ENCODE peak calls at places on chromosomes 6 and 20, in four cellular contexts. O is K562, H is A549, Z is HepG2. X is an unnamed sample.

GRCh38 chr6:169635345-169635744 is 66.5 kb downstream of the WDR27 start:
- DNase-seq in O (no peak), H (no peak), Z (no peak), X (no peak)

GRCh38 chr20:20741067-20742045 is 28.9 kb upstream of the RALGAPA2 start:
- DNase-seq in O (no peak), H (no peak), Z (no peak), X (no peak)

GRCh38 chr6:71245265-71246049 is 43.2 kb upstream of the OGFRL1 start:
- DNase-seq in O (no peak), H (no peak), Z (no peak), X (no peak)

GRCh38 chr6:157099912-157100593 is 223.3 kb downstream of the TMEM242 start:
- DNase-seq in O (peak), H (no peak), Z (no peak), X (no peak)

GRCh38 chr6:106997392-106998257 is 23.1 kb upstream of the CD24 start:
- DNase-seq in O (peak), H (peak), Z (peak), X (peak)

GRCh38 chr20:46975976-46976375 is 81.3 kb downstream of the EYA2 start:
- DNase-seq in O (no peak), H (no peak), Z (no peak), X (no peak)

GRCh38 chr20:46974669-46975434 is 80.2 kb downstream of the EYA2 start:
- DNase-seq in O (no peak), H (no peak), Z (no peak), X (no peak)

GRCh38 chr6:122845464-122845863 is 56.4 kb downstream of the SMPDL3A start:
- DNase-seq in O (no peak), H (no peak), Z (no peak), X (no peak)

GRCh38 chr6:149334682-149335160 is 17.2 kb downstream of the TAB2 start:
- DNase-seq in O (no peak), H (no peak), Z (no peak), X (no peak)

GRCh38 chr6:105889902-105890301 is 196.2 kb upstream of the PRDM1 start:
- DNase-seq in O (no peak), H (no peak), Z (no peak), X (no peak)

GRCh38 chr6:116287668-116288282 is 8.0 kb upstream of the TSPYL1 start:
- DNase-seq in O (peak), H (no peak), Z (peak), X (no peak)

GRCh38 chr20:63009044-63009961 is 2.5 kb upstream of the BHLHE23 start:
- DNase-seq in O (peak), H (peak), Z (peak), X (peak)

GRCh38 chr6:169424821-169425240 is 171.2 kb upstream of the THBS2 start:
- DNase-seq in O (no peak), H (no peak), Z (no peak), X (no peak)

GRCh38 chr20:59159091-59159821 is 4.4 kb upstream of the ZNF831 start:
- DNase-seq in O (peak), H (no peak), Z (no peak), X (peak)

GRCh38 chr6:2441881-2442475 is 196.6 kb upstream of the GMDS start:
- DNase-seq in O (no peak), H (no peak), Z (no peak), X (no peak)

GRCh38 chr6:74598473-74599393 is 607.1 kb downstream of the COL12A1 start:
- DNase-seq in O (no peak), H (peak), Z (no peak), X (no peak)

DNA sequence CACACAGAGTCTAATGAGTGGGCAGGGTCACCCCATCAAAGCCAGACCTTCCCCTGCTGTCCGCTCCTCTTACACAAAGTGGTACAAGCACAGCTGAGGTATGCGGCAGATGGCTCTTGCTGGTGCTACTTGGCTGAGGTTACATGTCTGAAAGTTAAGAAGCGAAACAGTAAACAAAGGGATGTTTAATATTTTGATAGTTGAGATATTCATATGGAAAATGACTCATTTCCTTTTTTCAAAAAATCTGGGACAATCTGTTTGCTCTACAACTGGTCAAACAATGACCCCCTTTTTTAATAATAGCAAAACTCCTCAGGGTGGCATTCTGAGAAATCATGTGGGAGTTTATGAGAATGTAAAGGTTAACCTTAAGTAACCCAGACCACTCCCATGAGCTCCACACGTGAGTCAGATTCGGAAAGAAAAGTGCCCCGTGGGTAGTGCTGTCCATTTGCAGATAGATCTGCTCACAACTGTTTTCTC is 245.3 kb downstream of the TBXT start:
- DNase-seq in O (no peak), H (peak), Z (no peak), X (no peak)
- TF ChIP-seq HMGXB4 in O (no peak), H (no peak), Z (no peak), X (no peak)

GRCh38 chr6:30902709-30903108 is 5.3 kb upstream of the GTF2H4 start:
- DNase-seq in O (no peak), H (no peak), Z (no peak), X (no peak)
- TF ChIP-seq HMGXB4 in O (no peak), H (no peak), Z (no peak), X (no peak)

DNA sequence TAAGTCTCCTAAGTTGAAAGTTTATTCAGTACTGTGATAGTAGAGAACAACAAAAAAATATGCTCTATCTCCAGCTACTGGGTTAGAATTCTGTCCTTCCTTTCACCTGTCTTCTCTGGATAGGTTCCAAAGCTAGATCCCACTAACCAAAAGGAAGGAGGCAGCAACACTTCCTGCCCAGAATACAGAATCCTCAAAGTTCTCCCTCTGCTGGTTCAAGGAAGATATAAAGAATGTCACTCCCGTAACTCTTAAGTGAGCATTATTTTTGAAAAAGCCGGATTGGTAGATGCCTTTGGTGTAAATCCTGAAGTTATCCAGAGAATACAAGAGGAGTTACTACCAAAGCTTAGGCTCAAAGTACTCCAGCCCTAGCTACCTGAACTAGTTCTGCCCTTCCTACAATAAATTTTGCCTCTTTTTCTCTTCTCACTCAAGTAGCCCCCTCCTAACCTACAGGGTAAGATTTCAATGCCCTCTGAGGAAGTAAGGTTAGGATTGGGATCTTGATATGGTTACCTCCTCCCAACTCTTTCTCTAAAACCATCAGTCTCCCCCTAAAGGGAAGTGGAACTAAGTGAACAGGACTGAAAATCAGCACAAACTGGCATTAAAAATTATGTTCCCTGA is 26.0 kb upstream of the CRIP3 start:
- DNase-seq in O (peak), H (peak), Z (peak), X (no peak)
- TF ChIP-seq HMGXB4 in O (no peak), H (no peak), Z (no peak), X (no peak)

GRCh38 chr6:151490996-151491395 is 2.8 kb upstream of the CCDC170 start:
- DNase-seq in O (no peak), H (no peak), Z (no peak), X (no peak)

GRCh38 chr6:151494235-151494950 is 576 bp downstream of the CCDC170 start:
- DNase-seq in O (no peak), H (peak), Z (peak), X (peak)

GRCh38 chr6:151495380-151495779 is 1.6 kb downstream of the CCDC170 start:
- DNase-seq in O (no peak), H (no peak), Z (no peak), X (no peak)

GRCh38 chr6:151497935-151498726 is 4.3 kb downstream of the CCDC170 start:
- DNase-seq in O (no peak), H (no peak), Z (peak), X (no peak)

DNA sequence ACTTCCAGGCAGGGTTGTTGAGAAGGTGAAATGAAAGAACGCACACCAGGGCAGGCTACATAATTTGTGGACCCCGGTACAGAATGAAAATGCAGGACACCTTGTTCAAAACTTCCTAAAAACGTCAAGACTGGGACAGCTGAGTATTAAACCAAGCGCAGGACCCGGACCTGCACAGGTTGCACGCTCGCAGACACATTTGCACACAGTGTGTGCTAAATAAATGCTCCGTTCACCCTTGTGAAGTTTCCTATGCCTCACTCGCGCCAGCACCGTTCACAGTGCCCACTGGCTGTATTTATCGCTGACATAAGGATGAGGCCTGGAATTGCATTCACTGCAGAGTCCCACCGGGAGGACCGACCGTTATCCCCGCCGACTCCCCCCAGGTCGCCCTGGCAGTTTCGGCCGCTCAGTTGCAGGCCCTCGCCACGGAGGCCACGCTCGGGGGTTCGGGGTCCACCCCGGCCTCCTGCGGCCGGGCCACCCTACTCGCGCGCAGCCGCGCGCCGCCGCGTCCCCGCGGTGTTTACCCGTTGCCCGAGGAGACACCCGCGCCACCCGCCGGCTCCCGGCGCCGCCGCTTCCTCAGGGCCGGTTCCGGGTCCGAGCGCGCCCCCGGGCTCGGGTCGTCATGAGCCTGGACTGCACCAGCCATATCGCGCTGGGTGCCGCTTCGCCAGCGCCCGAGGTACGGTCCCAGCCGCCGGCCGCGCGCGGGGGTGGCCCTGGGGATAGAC is at the start of gene CCDC170:
- DNase-seq in O (no peak), H (peak), Z (peak), X (peak)
- TF ChIP-seq HMGXB4 in O (no peak), H (no peak), Z (no peak), X (peak)

DNA sequence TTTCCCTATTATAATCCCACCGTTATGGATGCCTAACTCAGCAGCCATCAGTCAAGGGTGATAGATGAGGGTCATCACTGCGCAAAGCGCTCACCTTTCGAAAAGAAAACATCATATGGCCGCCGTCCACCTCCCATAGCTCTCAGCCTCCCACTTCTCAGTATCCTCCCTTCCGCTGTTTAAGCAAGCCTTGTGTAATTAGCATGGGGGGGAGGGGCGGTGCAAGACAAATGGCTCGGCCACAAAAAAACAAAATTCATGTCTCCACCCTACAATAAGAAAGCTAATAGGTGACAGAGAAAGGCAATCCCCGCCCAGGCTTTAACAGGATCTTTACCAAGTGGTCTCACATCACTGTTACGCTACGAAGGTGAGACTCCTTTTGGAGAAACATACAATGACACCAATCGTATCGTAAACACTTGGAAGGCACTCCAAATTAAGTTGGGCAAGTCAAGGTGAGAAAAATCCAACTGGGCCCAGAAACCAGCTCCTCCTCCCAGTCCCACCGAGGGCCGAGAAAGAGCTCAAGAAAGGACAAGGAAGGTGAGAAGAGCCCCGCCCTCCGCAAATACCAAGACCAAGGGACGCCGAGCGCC is 645 bp downstream of the DDX39B start:
- DNase-seq in O (peak), H (peak), Z (peak), X (no peak)
- TF ChIP-seq HMGXB4 in O (no peak), H (no peak), Z (no peak), X (no peak)

X was measured in WTC11.